ENCODE peak calls at places on chromosomes 11 and 22, in four cellular contexts. Y is IMR-90, P is endothelial cell of umbilical vein, T is K562. F is an unnamed sample.

GRCh38 chr11:68677432-68677831 is 6.9 kb upstream of the GAL start:
- DNase-seq in Y (peak; percentile 96), P (peak; percentile 87), T (peak; percentile 82), F (no peak)

GRCh38 chr11:110077866-110078325 is 15.3 kb upstream of the ZC3H12C start:
- DNase-seq in Y (peak; percentile 78), P (peak; percentile 68), T (peak; percentile 19), F (peak; percentile 86)

GRCh38 chr22:20526628-20527355 is 19.4 kb downstream of the MED15 start:
- DNase-seq in Y (peak; percentile 91), P (peak; percentile 55), T (no peak), F (no peak)

GRCh38 chr11:10502770-10503169 is 38.2 kb downstream of the RNF141 start:
- DNase-seq in Y (no peak), P (no peak), T (no peak), F (no peak)

GRCh38 chr22:30921108-30921507 is 47.5 kb downstream of the MORC2 start:
- DNase-seq in Y (no peak), P (no peak), T (no peak), F (no peak)

GRCh38 chr11:18358646-18359045 is 35.7 kb upstream of the LDHA start:
- DNase-seq in Y (no peak), P (no peak), T (no peak), F (no peak)

GRCh38 chr11:57279131-57279530 is 42.1 kb upstream of the APLNR start:
- DNase-seq in Y (peak; percentile 77), P (peak; percentile 17), T (no peak), F (no peak)

GRCh38 chr11:123719452-123719851 is 22.0 kb downstream of the ZNF202 start:
- DNase-seq in Y (peak; percentile 85), P (no peak), T (no peak), F (no peak)

GRCh38 chr11:66727282-66727882 is 1.6 kb downstream of the SPTBN2 start:
- DNase-seq in Y (peak; percentile 11), P (peak; percentile 27), T (peak; percentile 60), F (no peak)

GRCh38 chr22:19996694-19997384 is 19.8 kb downstream of the ARVCF start:
- DNase-seq in Y (no peak), P (no peak), T (no peak), F (no peak)

GRCh38 chr22:48800036-48800885 is 1027.4 kb downstream of the BRD1 start:
- DNase-seq in Y (no peak), P (no peak), T (no peak), F (no peak)

GRCh38 chr11:78740175-78741161 is 165.8 kb upstream of the NARS2 start:
- DNase-seq in Y (no peak), P (no peak), T (peak; percentile 15), F (no peak)

GRCh38 chr11:72752088-72752914 is at the start of gene ARAP1:
- DNase-seq in Y (peak; percentile 59), P (peak; percentile 64), T (peak; percentile 96), F (no peak)

GRCh38 chr11:47550288-47551052 is 2.5 kb downstream of the CELF1 start:
- DNase-seq in Y (no peak), P (no peak), T (no peak), F (no peak)

GRCh38 chr11:47552581-47553416 is at the start of gene CELF1:
- DNase-seq in Y (peak; percentile 83), P (peak; percentile 90), T (peak; percentile 91), F (peak; percentile 50)

GRCh38 chr11:47551086-47551485 is 1.8 kb downstream of the CELF1 start:
- DNase-seq in Y (peak; percentile 48), P (peak; percentile 21), T (peak; percentile 48), F (no peak)

GRCh38 chr11:47553417-47553746 is 450 bp upstream of the CELF1 start:
- DNase-seq in Y (no peak), P (no peak), T (no peak), F (no peak)

GRCh38 chr11:47552086-47552580 is 799 bp downstream of the CELF1 start:
- DNase-seq in Y (peak; percentile 52), P (peak; percentile 48), T (peak; percentile 24), F (no peak)
- TF ChIP-seq FOS in Y (no peak), P (no peak), T (no peak), F (no peak)

DNA sequence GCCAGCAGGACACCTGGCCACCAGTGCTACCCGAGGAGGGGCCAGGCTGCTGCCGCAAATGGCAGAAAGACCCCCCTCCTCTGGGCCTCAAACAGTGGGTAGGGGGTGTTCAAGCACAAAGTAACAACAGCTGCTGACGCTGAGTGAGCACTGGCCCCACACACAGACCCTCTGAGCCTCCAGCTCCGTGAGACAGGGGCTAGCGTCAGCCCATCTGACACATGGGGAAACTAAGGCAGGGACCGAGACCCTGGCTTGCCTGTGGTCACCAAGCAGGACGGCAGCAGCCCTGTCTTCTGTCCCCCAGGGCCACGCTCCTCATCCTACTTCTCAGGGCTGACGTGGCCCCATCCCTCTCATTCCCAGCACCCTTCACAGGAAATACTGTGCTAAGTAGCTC is 36.5 kb downstream of the NUP50 start:
- DNase-seq in Y (no peak), P (no peak), T (no peak), F (no peak)
- TF ChIP-seq FOS in Y (no peak), P (no peak), T (no peak), F (no peak)

GRCh38 chr22:33807465-33807864 is 112.8 kb downstream of the LARGE1 start:
- DNase-seq in Y (peak; percentile 48), P (no peak), T (no peak), F (no peak)
- TF ChIP-seq FOS in Y (no peak), P (no peak), T (no peak), F (no peak)

DNA sequence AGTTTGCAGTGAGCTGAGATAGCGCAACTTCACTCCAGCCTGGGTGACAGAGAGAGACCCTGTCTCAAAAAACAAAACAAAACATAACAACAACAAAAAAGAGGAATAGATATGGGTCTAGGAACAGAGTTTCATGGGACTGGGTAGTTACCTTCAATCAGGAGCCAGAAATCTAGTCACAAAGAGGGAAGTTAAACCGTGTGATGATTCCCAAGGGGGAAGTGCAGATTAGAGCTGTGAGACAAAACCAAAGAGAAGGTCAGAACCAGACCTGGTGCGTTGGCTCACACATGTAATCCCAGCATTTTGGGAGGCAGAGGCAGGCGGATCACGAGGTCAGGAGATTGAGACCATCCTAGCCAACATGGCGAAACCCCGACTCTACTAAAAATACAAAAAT is 42.1 kb upstream of the LARGE1 start:
- DNase-seq in Y (no peak), P (no peak), T (no peak), F (no peak)
- TF ChIP-seq FOS in Y (no peak), P (no peak), T (no peak), F (no peak)

GRCh38 chr11:70040452-70040851 is 37.7 kb upstream of the ANO1 start:
- DNase-seq in Y (no peak), P (no peak), T (no peak), F (no peak)

GRCh38 chr11:70038034-70038834 is 39.9 kb upstream of the ANO1 start:
- DNase-seq in Y (no peak), P (no peak), T (no peak), F (no peak)

GRCh38 chr11:70034740-70035365 is 43.3 kb upstream of the ANO1 start:
- DNase-seq in Y (no peak), P (no peak), T (no peak), F (no peak)

GRCh38 chr11:70033711-70034070 is 44.4 kb upstream of the ANO1 start:
- DNase-seq in Y (no peak), P (no peak), T (no peak), F (no peak)

DNA sequence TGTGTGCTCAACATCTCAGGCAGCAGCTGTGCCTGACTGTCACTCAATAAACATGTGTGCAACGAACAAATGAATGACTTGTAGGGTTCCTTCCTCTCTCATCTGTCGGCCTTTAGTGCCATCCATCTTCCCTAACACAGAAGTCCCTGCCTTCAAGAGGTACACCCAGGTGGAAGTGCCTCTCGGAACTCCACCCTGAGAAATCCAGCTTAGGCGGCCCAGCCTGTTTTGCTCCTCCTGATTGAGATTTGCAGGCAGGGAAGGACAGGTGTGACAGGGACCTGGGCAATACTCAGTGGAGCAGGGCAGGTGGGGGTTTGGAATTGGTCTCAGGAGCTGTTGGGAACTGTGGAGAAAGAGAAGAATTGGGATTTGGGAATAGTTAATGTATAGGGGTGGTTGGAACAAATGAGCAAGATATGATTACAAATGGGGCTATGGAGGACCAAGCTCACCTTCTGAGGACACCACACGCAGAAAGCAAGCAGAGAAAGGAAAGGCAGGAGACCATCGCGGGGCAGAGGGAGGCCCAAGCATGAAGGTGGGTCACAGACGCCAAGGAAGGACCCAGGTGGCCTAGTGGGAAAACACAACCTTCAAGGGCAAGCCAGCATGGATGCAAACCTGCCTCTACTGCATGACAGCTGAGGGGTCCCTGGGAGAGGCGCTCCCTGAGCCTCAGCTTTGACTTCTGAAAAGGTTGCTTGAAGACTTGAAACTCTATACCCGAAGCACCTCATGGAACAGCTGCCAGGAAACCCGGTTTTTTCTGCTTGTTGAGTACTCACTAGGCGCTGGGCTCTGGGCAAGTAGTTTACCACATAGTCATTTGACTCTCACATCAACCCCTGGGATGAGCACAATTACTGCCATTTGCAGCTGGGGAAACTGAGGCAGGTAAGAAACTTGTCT is 40.9 kb upstream of the ANO1 start:
- DNase-seq in Y (no peak), P (no peak), T (no peak), F (no peak)
- TF ChIP-seq FOS in Y (no peak), P (no peak), T (no peak), F (no peak)

DNA sequence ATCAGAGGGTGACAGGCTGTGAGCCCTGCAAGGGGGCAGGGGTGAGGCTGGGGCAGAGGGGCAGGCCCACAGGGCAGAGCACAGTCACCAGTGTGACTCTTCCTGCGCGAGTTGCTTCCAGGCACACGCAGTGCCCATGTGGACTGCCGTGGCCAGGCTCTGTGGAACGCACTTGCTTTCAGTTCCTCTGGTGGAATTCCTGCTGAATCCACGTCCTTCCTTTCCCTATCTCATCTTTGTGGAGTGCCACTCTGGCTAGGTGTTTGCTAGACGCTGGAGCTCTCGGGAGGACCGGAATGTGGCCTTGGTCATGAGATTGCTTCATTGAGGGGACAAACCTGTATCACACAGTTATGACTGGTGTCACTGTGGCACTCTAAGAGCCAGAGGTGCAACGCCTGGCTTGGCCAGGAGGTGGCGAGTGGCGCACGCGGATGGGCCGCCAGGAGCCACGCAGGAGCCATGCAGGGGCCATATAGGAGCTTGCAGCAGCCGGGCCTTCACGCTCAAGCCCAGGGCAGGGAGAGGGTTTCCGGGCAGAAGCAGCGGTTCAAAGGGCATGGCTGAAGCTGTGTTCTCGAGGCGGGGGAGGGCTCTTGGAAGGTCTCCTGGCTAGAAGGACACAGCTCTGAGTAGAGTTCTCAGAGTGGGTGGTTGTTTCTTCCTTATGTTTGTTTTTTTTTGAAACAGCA is 36.1 kb downstream of the TBC1D22A start:
- DNase-seq in Y (peak; percentile 66), P (peak; percentile 81), T (peak; percentile 65), F (no peak)
- TF ChIP-seq FOS in Y (no peak), P (no peak), T (no peak), F (no peak)

GRCh38 chr22:17232406-17232805 is 13.2 kb upstream of the ADA2 start:
- DNase-seq in Y (no peak), P (no peak), T (no peak), F (no peak)
- TF ChIP-seq FOS in Y (no peak), P (no peak), T (no peak), F (no peak)

GRCh38 chr11:86696004-86696403 is 23.6 kb upstream of the ME3 start:
- DNase-seq in Y (peak; percentile 92), P (peak; percentile 84), T (no peak), F (no peak)
- TF ChIP-seq FOS in Y (peak; percentile 64), P (peak; percentile 89), T (no peak), F (no peak)